ENCODE peak calls at places on chromosomes 7 and 10, in nine cellular contexts. L is activated effector memory CD4-positive, alpha-beta T cell treated with Interleukin-2 at 50 U/mL for 16 hours; O is foreskin melanocyte; W is anterior cingulate cortex; H is NCI-H345; P is chondrocyte; N is heart left ventricle; K is HTR-8/SVneo; U is NCI-H2081 treated with DMSO at 0.1 percent for 48 hours. R is an unnamed sample.

GRCh38 chr7:75018570-75019364 is 54.3 kb downstream of the CASTOR2 start:
- DNase-seq in L (no peak), O (no peak), W (no peak), H (no peak), P (no peak), N (no peak), K (no peak), U (no peak), R (no peak)

GRCh38 chr10:103814626-103815370 is 40.6 kb downstream of the SH3PXD2A start:
- DNase-seq in L (no peak), O (no peak), W (no peak), H (no peak), P (no peak), N (no peak), K (no peak), U (no peak), R (no peak)

GRCh38 chr7:50679218-50680007 is 103.3 kb downstream of the GRB10 start:
- DNase-seq in L (no peak), O (peak), W (no peak), H (peak), P (no peak), N (no peak), K (peak), U (peak), R (peak)

GRCh38 chr7:123787227-123788007 is 38.6 kb upstream of the WASL start:
- DNase-seq in L (no peak), O (peak), W (no peak), H (no peak), P (no peak), N (no peak), K (no peak), U (no peak), R (no peak)

GRCh38 chr7:37247881-37248280 is 200.8 kb downstream of the ELMO1 start:
- DNase-seq in L (no peak), O (peak), W (no peak), H (no peak), P (no peak), N (no peak), K (no peak), U (no peak), R (no peak)

GRCh38 chr10:126179637-126180036 is 208.6 kb downstream of the ADAM12 start:
- DNase-seq in L (no peak), O (no peak), W (no peak), H (no peak), P (no peak), N (no peak), K (no peak), U (no peak), R (no peak)

GRCh38 chr7:149654588-149654987 is 118.8 kb downstream of the ZNF467 start:
- DNase-seq in L (no peak), O (no peak), W (no peak), H (no peak), P (no peak), N (no peak), K (no peak), U (no peak), R (no peak)

GRCh38 chr10:118953999-118954398 is 75.5 kb upstream of the NANOS1 start:
- DNase-seq in L (no peak), O (peak), W (no peak), H (no peak), P (no peak), N (no peak), K (no peak), U (no peak), R (no peak)

GRCh38 chr7:142323706-142324105 is 65.8 kb upstream of the PRSS58 start:
- DNase-seq in L (no peak), O (no peak), W (peak), H (no peak), P (no peak), N (no peak), K (no peak), U (no peak), R (no peak)

GRCh38 chr7:132782777-132783633 is 206.7 kb upstream of the PLXNA4 start:
- DNase-seq in L (no peak), O (no peak), W (no peak), H (peak), P (no peak), N (no peak), K (no peak), U (no peak), R (no peak)

GRCh38 chr7:131105294-131105802 is 222.3 kb upstream of the MKLN1 start:
- DNase-seq in L (no peak), O (no peak), W (no peak), H (no peak), P (no peak), N (no peak), K (peak), U (no peak), R (no peak)

GRCh38 chr7:134941185-134941900 is 45.0 kb upstream of the AGBL3 start:
- DNase-seq in L (no peak), O (no peak), W (no peak), H (no peak), P (no peak), N (no peak), K (peak), U (no peak), R (no peak)

GRCh38 chr7:131830681-131831080 is 274.3 kb upstream of the PODXL start:
- DNase-seq in L (no peak), O (no peak), W (no peak), H (no peak), P (no peak), N (no peak), K (no peak), U (no peak), R (no peak)

GRCh38 chr7:115059312-115059711 is 137.4 kb downstream of the MDFIC start:
- DNase-seq in L (no peak), O (no peak), W (no peak), H (no peak), P (no peak), N (no peak), K (no peak), U (no peak), R (no peak)

GRCh38 chr7:17963281-17963680 is 23.0 kb upstream of the SNX13 start:
- DNase-seq in L (no peak), O (peak), W (no peak), H (no peak), P (no peak), N (no peak), K (no peak), U (no peak), R (no peak)

GRCh38 chr10:99292159-99292558 is 37.0 kb upstream of the CNNM1 start:
- DNase-seq in L (no peak), O (peak), W (no peak), H (no peak), P (no peak), N (no peak), K (no peak), U (no peak), R (no peak)

R was measured in CD8-positive, alpha-beta memory T cell.